ENCODE peak calls at places on chromosomes 11 and 22, in six cellular contexts. One of them, this sample, is unnamed.
A peak's percentile ranks its signal among the peaks of the same experiment; 100 is the strongest.

GRCh38 chr22:30390974-30391691 is 3.9 kb upstream of the RNF215 start:
- DNase-seq in A549: peak; percentile 44
- DNase-seq in body of pancreas: peak; percentile 83
- DNase-seq in HCT116: peak; percentile 84
- DNase-seq in heart right ventricle: peak; percentile 15
- DNase-seq in colonic mucosa: peak; percentile 78
- DNase-seq in this sample: peak; percentile 82

GRCh38 chr11:73331138-73331916 is 23.3 kb downstream of the ARHGEF17 start:
- DNase-seq in A549: no peak
- DNase-seq in body of pancreas: peak; percentile 55
- DNase-seq in HCT116: no peak
- DNase-seq in heart right ventricle: no peak
- DNase-seq in colonic mucosa: no peak
- DNase-seq in this sample: no peak

GRCh38 chr11:117972589-117973445 is 13.4 kb upstream of the IL10RA start:
- DNase-seq in A549: no peak
- DNase-seq in body of pancreas: no peak
- DNase-seq in HCT116: no peak
- DNase-seq in heart right ventricle: no peak
- DNase-seq in colonic mucosa: peak; percentile 53
- DNase-seq in this sample: no peak

GRCh38 chr11:14373941-14374646 is 15.1 kb upstream of the RRAS2 start:
- DNase-seq in A549: no peak
- DNase-seq in body of pancreas: peak; percentile 52
- DNase-seq in HCT116: no peak
- DNase-seq in heart right ventricle: peak; percentile 48
- DNase-seq in colonic mucosa: no peak
- DNase-seq in this sample: no peak

GRCh38 chr22:41364955-41365354 is 16.8 kb upstream of the TEF start:
- DNase-seq in A549: no peak
- DNase-seq in body of pancreas: peak; percentile 67
- DNase-seq in HCT116: no peak
- DNase-seq in heart right ventricle: no peak
- DNase-seq in colonic mucosa: no peak
- DNase-seq in this sample: no peak

GRCh38 chr11:112174789-112175595 is at the start of gene BCO2:
- DNase-seq in A549: peak; percentile 51
- DNase-seq in body of pancreas: peak; percentile 88
- DNase-seq in HCT116: peak; percentile 52
- DNase-seq in heart right ventricle: peak; percentile 90
- DNase-seq in colonic mucosa: peak; percentile 92
- DNase-seq in this sample: peak; percentile 79

GRCh38 chr22:32958021-32958420 is 100.2 kb downstream of the SYN3 start:
- DNase-seq in A549: no peak
- DNase-seq in body of pancreas: no peak
- DNase-seq in HCT116: no peak
- DNase-seq in heart right ventricle: peak; percentile 16
- DNase-seq in colonic mucosa: no peak
- DNase-seq in this sample: peak; percentile 16

GRCh38 chr11:5809122-5809519 is 397 bp downstream of the OR52N2 start:
- DNase-seq in A549: no peak
- DNase-seq in body of pancreas: no peak
- DNase-seq in HCT116: no peak
- DNase-seq in heart right ventricle: no peak
- DNase-seq in colonic mucosa: no peak
- DNase-seq in this sample: no peak

GRCh38 chr11:8709002-8709672 is 26.5 kb downstream of the RPL27A start:
- DNase-seq in A549: no peak
- DNase-seq in body of pancreas: peak; percentile 72
- DNase-seq in HCT116: no peak
- DNase-seq in heart right ventricle: peak; percentile 80
- DNase-seq in colonic mucosa: peak; percentile 61
- DNase-seq in this sample: no peak

GRCh38 chr11:62132188-62132587 is 8.4 kb downstream of the INCENP start:
- DNase-seq in A549: no peak
- DNase-seq in body of pancreas: no peak
- DNase-seq in HCT116: no peak
- DNase-seq in heart right ventricle: no peak
- DNase-seq in colonic mucosa: no peak
- DNase-seq in this sample: no peak

GRCh38 chr11:124123587-124123986 is 8.3 kb downstream of the VWA5A start:
- DNase-seq in A549: no peak
- DNase-seq in body of pancreas: no peak
- DNase-seq in HCT116: no peak
- DNase-seq in heart right ventricle: no peak
- DNase-seq in colonic mucosa: no peak
- DNase-seq in this sample: no peak
- TF ChIP-seq CTCF in A549: no peak
- TF ChIP-seq CTCF in body of pancreas: no peak
- TF ChIP-seq CTCF in HCT116: no peak
- TF ChIP-seq CTCF in heart right ventricle: no peak
- TF ChIP-seq CTCF in colonic mucosa: no peak
- TF ChIP-seq CTCF in this sample: no peak

GRCh38 chr11:92978226-92979111 is 9.0 kb downstream of the MTNR1B start:
- DNase-seq in A549: no peak
- DNase-seq in body of pancreas: no peak
- DNase-seq in HCT116: no peak
- DNase-seq in heart right ventricle: peak; percentile 6
- DNase-seq in colonic mucosa: no peak
- DNase-seq in this sample: no peak

GRCh38 chr11:92979176-92979575 is 9.7 kb downstream of the MTNR1B start:
- DNase-seq in A549: no peak
- DNase-seq in body of pancreas: no peak
- DNase-seq in HCT116: no peak
- DNase-seq in heart right ventricle: no peak
- DNase-seq in colonic mucosa: no peak
- DNase-seq in this sample: no peak

GRCh38 chr11:92981508-92982043 is 12.1 kb downstream of the MTNR1B start:
- DNase-seq in A549: no peak
- DNase-seq in body of pancreas: no peak
- DNase-seq in HCT116: no peak
- DNase-seq in heart right ventricle: no peak
- DNase-seq in colonic mucosa: no peak
- DNase-seq in this sample: no peak

GRCh38 chr11:92977401-92977800 is 8.0 kb downstream of the MTNR1B start:
- DNase-seq in A549: no peak
- DNase-seq in body of pancreas: no peak
- DNase-seq in HCT116: no peak
- DNase-seq in heart right ventricle: no peak
- DNase-seq in colonic mucosa: no peak
- DNase-seq in this sample: no peak

DNA sequence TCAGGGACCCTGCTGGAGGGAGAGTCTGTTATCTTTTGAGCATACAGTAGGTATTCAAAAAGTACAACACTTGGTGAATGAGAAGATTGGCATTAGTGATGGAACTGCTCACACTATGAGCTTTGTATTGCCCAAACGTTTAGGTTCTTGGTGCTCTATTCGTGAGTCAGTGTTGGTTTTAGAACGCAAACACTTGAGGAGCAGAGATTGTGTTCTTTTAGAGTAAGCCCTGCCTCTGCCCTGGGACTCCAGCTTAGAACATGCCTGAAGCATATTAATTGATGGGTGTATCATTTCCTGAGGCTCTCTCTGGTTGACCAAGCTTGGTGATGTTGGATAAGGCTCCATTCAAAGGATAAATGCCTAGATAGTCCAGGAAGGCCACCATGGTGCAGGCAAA is 10.8 kb downstream of the MTNR1B start:
- DNase-seq in A549: no peak
- DNase-seq in body of pancreas: no peak
- DNase-seq in HCT116: no peak
- DNase-seq in heart right ventricle: no peak
- DNase-seq in colonic mucosa: no peak
- DNase-seq in this sample: no peak
- H3K9me3 ChIP-seq in A549: no peaks in the 10 kb centered on the region
- H3K9me3 ChIP-seq in body of pancreas: no peaks in the 10 kb centered on the region
- H3K9me3 ChIP-seq in HCT116: no peaks in the 10 kb centered on the region
- H3K9me3 ChIP-seq in heart right ventricle: no peaks in the 10 kb centered on the region
- H3K9me3 ChIP-seq in colonic mucosa: no peaks in the 10 kb centered on the region
- H3K9me3 ChIP-seq in this sample: no peaks in the 10 kb centered on the region

DNA sequence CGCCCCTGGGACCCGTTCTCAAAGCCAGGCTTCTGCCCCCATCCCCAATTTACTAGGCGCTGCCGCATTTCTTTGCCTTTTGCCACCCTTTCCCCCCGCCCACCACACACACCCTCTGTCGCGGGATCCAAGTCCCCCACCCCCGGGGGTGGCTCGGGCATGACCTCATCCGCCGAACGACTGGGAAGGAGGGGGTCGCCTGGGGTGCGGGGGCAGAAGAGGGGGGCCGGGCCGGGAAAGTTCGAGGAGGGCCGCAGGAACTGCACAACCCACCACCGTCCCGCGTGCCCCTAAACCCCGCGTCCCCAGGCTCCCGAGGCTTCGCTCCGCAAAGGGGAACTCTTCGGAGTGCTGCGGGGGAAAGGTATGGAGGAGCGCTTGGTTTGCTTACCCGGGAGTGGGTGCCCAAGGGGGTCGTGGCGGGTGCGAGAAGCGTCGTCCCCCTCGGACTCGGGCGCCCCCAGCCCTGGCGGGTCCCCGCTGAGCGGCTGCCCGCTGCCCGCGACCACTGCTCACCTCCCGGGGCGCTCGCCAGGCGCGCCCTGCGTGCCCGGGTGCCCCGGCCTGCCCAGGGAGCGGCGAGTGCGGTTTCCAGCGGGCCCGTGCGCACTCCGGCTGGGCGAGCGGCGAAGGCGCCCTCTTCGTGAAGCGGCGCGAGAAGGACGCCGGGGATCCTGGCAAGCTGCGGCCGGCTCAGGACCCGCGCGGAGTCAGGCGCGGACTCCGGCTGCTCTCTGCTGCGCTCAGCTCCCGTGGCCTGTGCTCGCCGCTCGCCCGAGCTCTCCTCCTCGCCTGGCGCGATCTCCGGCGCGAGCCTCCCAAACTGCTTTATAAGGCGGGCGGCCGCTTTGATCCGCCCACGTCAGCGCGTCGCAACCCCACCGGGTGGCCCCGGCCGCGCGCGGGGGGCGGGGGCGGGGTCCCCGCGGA is 3.9 kb upstream of the WNT11 start:
- DNase-seq in A549: no peak
- DNase-seq in body of pancreas: peak; percentile 72
- DNase-seq in HCT116: no peak
- DNase-seq in heart right ventricle: peak; percentile 56
- DNase-seq in colonic mucosa: peak; percentile 69
- DNase-seq in this sample: peak; percentile 66
- TF ChIP-seq CTCF in A549: no peak
- TF ChIP-seq CTCF in body of pancreas: no peak
- TF ChIP-seq CTCF in HCT116: no peak
- TF ChIP-seq CTCF in heart right ventricle: no peak
- TF ChIP-seq CTCF in colonic mucosa: no peak
- TF ChIP-seq CTCF in this sample: no peak

DNA sequence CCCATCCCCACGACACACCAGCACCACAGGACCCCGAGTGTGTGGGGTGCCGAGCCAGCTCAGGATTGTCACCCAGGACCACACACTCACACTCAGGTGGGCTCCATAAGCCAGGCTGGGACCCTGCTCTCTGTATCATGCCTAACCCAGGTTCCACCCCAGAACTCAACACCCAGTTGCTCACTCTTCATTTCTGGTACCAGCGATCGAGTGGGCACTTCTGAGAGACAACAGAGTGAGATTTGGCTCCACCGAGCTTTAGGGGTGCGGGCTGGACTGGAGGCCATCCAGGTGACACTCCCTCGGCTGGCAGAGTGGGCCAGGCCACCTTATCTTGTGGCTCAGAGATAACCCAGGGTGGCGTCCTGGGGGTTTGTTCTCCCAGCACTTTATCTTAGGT is 1323.8 kb downstream of the BRD1 start:
- DNase-seq in A549: no peak
- DNase-seq in body of pancreas: no peak
- DNase-seq in HCT116: no peak
- DNase-seq in heart right ventricle: no peak
- DNase-seq in colonic mucosa: no peak
- DNase-seq in this sample: no peak
- H3K9me3 ChIP-seq in A549: no peaks in the 10 kb centered on the region
- H3K9me3 ChIP-seq in body of pancreas: no peaks in the 10 kb centered on the region
- H3K9me3 ChIP-seq in HCT116: no peaks in the 10 kb centered on the region
- H3K9me3 ChIP-seq in heart right ventricle: no peaks in the 10 kb centered on the region
- H3K9me3 ChIP-seq in colonic mucosa: no peaks in the 10 kb centered on the region
- H3K9me3 ChIP-seq in this sample: no peaks in the 10 kb centered on the region

GRCh38 chr11:130369713-130370112 is 55.0 kb upstream of the ZBTB44 start:
- DNase-seq in A549: no peak
- DNase-seq in body of pancreas: no peak
- DNase-seq in HCT116: no peak
- DNase-seq in heart right ventricle: no peak
- DNase-seq in colonic mucosa: no peak
- DNase-seq in this sample: no peak

GRCh38 chr11:130369141-130369691 is 54.5 kb upstream of the ZBTB44 start:
- DNase-seq in A549: no peak
- DNase-seq in body of pancreas: no peak
- DNase-seq in HCT116: no peak
- DNase-seq in heart right ventricle: peak; percentile 17
- DNase-seq in colonic mucosa: no peak
- DNase-seq in this sample: peak; percentile 62

DNA sequence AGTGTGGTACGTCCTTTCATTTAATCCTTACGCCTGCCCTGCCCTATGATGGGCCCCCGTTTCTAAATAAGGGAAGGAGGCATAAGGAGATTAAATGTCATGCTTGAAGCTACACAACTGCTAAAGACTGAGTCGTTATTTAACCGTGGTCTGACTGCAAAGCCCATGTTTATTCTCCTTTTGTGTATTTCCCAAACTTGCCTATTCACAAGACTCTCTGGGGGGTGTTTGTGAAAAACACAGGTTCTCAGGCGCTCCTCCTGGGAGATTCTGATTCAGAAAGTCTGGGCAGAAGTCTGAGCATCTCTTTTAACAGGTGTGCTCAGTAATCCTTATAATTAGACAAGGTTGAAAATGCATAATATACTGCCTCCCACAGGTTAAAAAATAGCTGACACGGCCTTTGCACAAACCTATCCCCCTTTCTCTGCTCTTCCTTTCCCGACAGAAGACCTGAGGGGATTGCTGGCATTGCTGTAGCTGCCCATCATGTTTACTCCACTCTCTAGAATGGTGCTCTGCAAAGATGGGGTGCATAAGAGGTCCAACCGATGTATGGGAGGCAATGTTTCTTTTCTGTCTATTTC is 56.4 kb upstream of the ZBTB44 start:
- DNase-seq in A549: no peak
- DNase-seq in body of pancreas: no peak
- DNase-seq in HCT116: no peak
- DNase-seq in heart right ventricle: no peak
- DNase-seq in colonic mucosa: no peak
- DNase-seq in this sample: no peak
- TF ChIP-seq CTCF in A549: no peak
- TF ChIP-seq CTCF in body of pancreas: peak; percentile 18
- TF ChIP-seq CTCF in HCT116: peak; percentile 24
- TF ChIP-seq CTCF in heart right ventricle: no peak
- TF ChIP-seq CTCF in colonic mucosa: no peak
- TF ChIP-seq CTCF in this sample: peak; percentile 44

This sample was measured in WERI-Rb-1.